ENCODE peak calls at places on chromosomes 11 and 22, in four cellular contexts. One of them, this sample, is unnamed.

GRCh38 chr11:67306769-67307544 is 3.6 kb downstream of the SSH3 start:
- DNase-seq in tibial nerve: no peak
- DNase-seq in fibroblast of mammary gland: no peak
- DNase-seq in sigmoid colon: peak; percentile 61
- DNase-seq in this sample: no peak

GRCh38 chr11:115905331-115905730 is 401.1 kb upstream of the CADM1 start:
- DNase-seq in tibial nerve: no peak
- DNase-seq in fibroblast of mammary gland: no peak
- DNase-seq in sigmoid colon: no peak
- DNase-seq in this sample: no peak

GRCh38 chr11:132353255-132353654 is 982.8 kb downstream of the NTM start:
- DNase-seq in tibial nerve: no peak
- DNase-seq in fibroblast of mammary gland: no peak
- DNase-seq in sigmoid colon: no peak
- DNase-seq in this sample: no peak

GRCh38 chr11:47413908-47414684 is 5.7 kb downstream of the SLC39A13 start:
- DNase-seq in tibial nerve: no peak
- DNase-seq in fibroblast of mammary gland: peak; percentile 97
- DNase-seq in sigmoid colon: peak; percentile 81
- DNase-seq in this sample: peak; percentile 87

GRCh38 chr11:38305682-38306081 is 1707.6 kb upstream of the RAG2 start:
- DNase-seq in tibial nerve: no peak
- DNase-seq in fibroblast of mammary gland: peak; percentile 1
- DNase-seq in sigmoid colon: no peak
- DNase-seq in this sample: no peak

GRCh38 chr11:68314203-68314885 is 2.0 kb downstream of the LRP5 start:
- DNase-seq in tibial nerve: no peak
- DNase-seq in fibroblast of mammary gland: no peak
- DNase-seq in sigmoid colon: no peak
- DNase-seq in this sample: no peak

GRCh38 chr22:33357894-33358440 is 299.8 kb upstream of the SYN3 start:
- DNase-seq in tibial nerve: no peak
- DNase-seq in fibroblast of mammary gland: no peak
- DNase-seq in sigmoid colon: no peak
- DNase-seq in this sample: no peak

GRCh38 chr11:130166457-130166784 is 6.8 kb downstream of the ST14 start:
- DNase-seq in tibial nerve: no peak
- DNase-seq in fibroblast of mammary gland: peak; percentile 99
- DNase-seq in sigmoid colon: no peak
- DNase-seq in this sample: peak; percentile 95

GRCh38 chr11:111776398-111777093 is 10.4 kb upstream of the PPP2R1B start:
- DNase-seq in tibial nerve: no peak
- DNase-seq in fibroblast of mammary gland: no peak
- DNase-seq in sigmoid colon: no peak
- DNase-seq in this sample: no peak

GRCh38 chr11:16604784-16605439 is 133.5 kb upstream of the C11orf58 start:
- DNase-seq in tibial nerve: peak; percentile 23
- DNase-seq in fibroblast of mammary gland: no peak
- DNase-seq in sigmoid colon: peak; percentile 64
- DNase-seq in this sample: peak; percentile 58

GRCh38 chr11:125287467-125288232 is 123.1 kb downstream of the PKNOX2 start:
- DNase-seq in tibial nerve: no peak
- DNase-seq in fibroblast of mammary gland: peak; percentile 24
- DNase-seq in sigmoid colon: peak; percentile 79
- DNase-seq in this sample: no peak

GRCh38 chr22:37538590-37539357 is 19.6 kb upstream of the CARD10 start:
- DNase-seq in tibial nerve: peak; percentile 82
- DNase-seq in fibroblast of mammary gland: peak; percentile 94
- DNase-seq in sigmoid colon: peak; percentile 97
- DNase-seq in this sample: peak; percentile 97

GRCh38 chr22:30694638-30695350 is at the start of gene OSBP2:
- DNase-seq in tibial nerve: no peak
- DNase-seq in fibroblast of mammary gland: no peak
- DNase-seq in sigmoid colon: peak; percentile 62
- DNase-seq in this sample: no peak

GRCh38 chr11:34604909-34605308 is 16.0 kb upstream of the EHF start:
- DNase-seq in tibial nerve: no peak
- DNase-seq in fibroblast of mammary gland: no peak
- DNase-seq in sigmoid colon: no peak
- DNase-seq in this sample: no peak

GRCh38 chr22:46531776-46532175 is 5.6 kb downstream of the CELSR1 start:
- DNase-seq in tibial nerve: no peak
- DNase-seq in fibroblast of mammary gland: no peak
- DNase-seq in sigmoid colon: no peak
- DNase-seq in this sample: no peak

GRCh38 chr11:67581469-67581868 is 2.1 kb upstream of the GSTP1 start:
- DNase-seq in tibial nerve: no peak
- DNase-seq in fibroblast of mammary gland: no peak
- DNase-seq in sigmoid colon: no peak
- DNase-seq in this sample: no peak

GRCh38 chr11:35629914-35630313 is 11.7 kb downstream of the FJX1 start:
- DNase-seq in tibial nerve: no peak
- DNase-seq in fibroblast of mammary gland: peak; percentile 99
- DNase-seq in sigmoid colon: no peak
- DNase-seq in this sample: peak; percentile 98

GRCh38 chr22:19871845-19872778 is 17.4 kb upstream of the GNB1L start:
- DNase-seq in tibial nerve: peak; percentile 8
- DNase-seq in fibroblast of mammary gland: no peak
- DNase-seq in sigmoid colon: peak; percentile 57
- DNase-seq in this sample: no peak

GRCh38 chr11:31303644-31304043 is 65.9 kb downstream of the DCDC1 start:
- DNase-seq in tibial nerve: no peak
- DNase-seq in fibroblast of mammary gland: no peak
- DNase-seq in sigmoid colon: no peak
- DNase-seq in this sample: no peak

GRCh38 chr11:117172678-117173421 is 5.7 kb upstream of the SIDT2 start:
- DNase-seq in tibial nerve: no peak
- DNase-seq in fibroblast of mammary gland: peak; percentile 65
- DNase-seq in sigmoid colon: no peak
- DNase-seq in this sample: peak; percentile 49

GRCh38 chr11:27201454-27202302 is 161.1 kb downstream of the BBOX1 start:
- DNase-seq in tibial nerve: peak; percentile 79
- DNase-seq in fibroblast of mammary gland: peak; percentile 59
- DNase-seq in sigmoid colon: peak; percentile 98
- DNase-seq in this sample: peak; percentile 87

GRCh38 chr22:42895087-42895486 is 38.0 kb upstream of the ARFGAP3 start:
- DNase-seq in tibial nerve: no peak
- DNase-seq in fibroblast of mammary gland: no peak
- DNase-seq in sigmoid colon: no peak
- DNase-seq in this sample: no peak

GRCh38 chr22:19888131-19888746 is 33.6 kb upstream of the GNB1L start:
- DNase-seq in tibial nerve: no peak
- DNase-seq in fibroblast of mammary gland: no peak
- DNase-seq in sigmoid colon: no peak
- DNase-seq in this sample: no peak

GRCh38 chr22:24107668-24108067 is 73.6 kb upstream of the SUSD2 start:
- DNase-seq in tibial nerve: peak; percentile 78
- DNase-seq in fibroblast of mammary gland: peak; percentile 92
- DNase-seq in sigmoid colon: peak; percentile 97
- DNase-seq in this sample: peak; percentile 94

GRCh38 chr22:30175743-30176288 is 70.7 kb downstream of the LIF start:
- DNase-seq in tibial nerve: no peak
- DNase-seq in fibroblast of mammary gland: no peak
- DNase-seq in sigmoid colon: no peak
- DNase-seq in this sample: no peak

GRCh38 chr22:41799486-41800347 is 762 bp upstream of the CCDC134 start:
- DNase-seq in tibial nerve: peak; percentile 18
- DNase-seq in fibroblast of mammary gland: no peak
- DNase-seq in sigmoid colon: peak; percentile 70
- DNase-seq in this sample: peak; percentile 56

GRCh38 chr22:35065796-35066218 is at the start of gene ISX:
- DNase-seq in tibial nerve: no peak
- DNase-seq in fibroblast of mammary gland: no peak
- DNase-seq in sigmoid colon: no peak
- DNase-seq in this sample: no peak
- H3K4me3 ChIP-seq in tibial nerve: no peak within 1 kb of the TSS
- H3K4me3 ChIP-seq in fibroblast of mammary gland: no peak within 1 kb of the TSS
- H3K4me3 ChIP-seq in sigmoid colon: no peak within 1 kb of the TSS
- H3K4me3 ChIP-seq in this sample: no peak within 1 kb of the TSS

DNA sequence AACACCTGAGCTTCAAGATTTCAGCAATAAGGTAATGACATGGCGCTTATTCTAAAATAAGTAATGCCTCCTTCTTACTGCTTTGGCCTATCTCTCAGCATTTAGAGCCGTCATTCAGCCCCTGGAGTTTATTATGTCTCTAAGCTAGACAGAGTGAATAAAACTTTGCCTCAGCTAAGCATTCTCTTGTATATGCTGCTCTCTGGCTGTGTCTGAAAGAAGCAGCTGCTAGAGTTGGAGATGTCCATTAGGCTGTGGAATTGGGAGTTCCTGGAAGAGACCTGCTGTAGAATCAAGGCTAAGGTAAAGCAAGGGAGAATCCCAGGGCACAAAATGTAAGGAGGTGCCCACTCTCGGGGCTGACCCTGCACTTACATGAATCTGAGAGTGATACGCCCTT is 35.5 kb upstream of the TTC12 start:
- DNase-seq in tibial nerve: no peak
- DNase-seq in fibroblast of mammary gland: no peak
- DNase-seq in sigmoid colon: no peak
- DNase-seq in this sample: no peak
- TF ChIP-seq CTCF in tibial nerve: no peak
- TF ChIP-seq CTCF in fibroblast of mammary gland: no peak
- TF ChIP-seq CTCF in sigmoid colon: no peak
- TF ChIP-seq CTCF in this sample: no peak

DNA sequence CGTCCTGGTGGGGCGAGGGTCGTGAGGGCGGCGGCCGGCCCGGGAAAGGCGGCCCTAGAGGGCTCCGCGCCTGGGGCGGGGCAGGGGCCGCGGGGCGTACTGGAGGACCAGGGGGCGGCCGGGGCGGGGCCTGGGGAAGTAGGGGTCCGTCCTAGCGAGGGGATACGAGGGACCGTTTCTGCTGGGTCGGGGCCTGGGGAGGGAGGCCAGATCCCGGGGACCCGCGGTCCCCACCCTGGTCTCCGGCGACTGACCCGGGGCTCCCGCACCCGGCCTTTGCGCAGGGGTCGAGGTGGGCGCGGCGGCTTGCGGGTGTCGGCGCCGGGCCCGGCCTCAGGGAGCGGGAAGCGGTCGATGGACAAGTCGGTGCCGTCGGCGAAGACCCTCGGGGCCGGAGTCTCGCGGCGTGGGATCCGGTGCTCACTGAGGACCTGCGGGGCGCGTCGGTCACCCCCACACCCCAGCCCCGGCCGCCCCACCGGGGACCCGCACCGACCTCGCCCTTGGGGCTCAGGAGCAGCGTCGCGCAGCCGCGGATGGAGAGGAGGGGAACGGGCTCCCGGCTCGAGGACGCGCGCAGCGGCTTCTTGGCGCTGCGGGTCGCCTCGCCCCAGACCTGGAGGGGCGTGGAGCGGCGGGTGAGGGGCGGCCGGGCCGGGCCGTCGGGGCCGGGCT is 4.9 kb downstream of the LMNTD2 start:
- DNase-seq in tibial nerve: no peak
- DNase-seq in fibroblast of mammary gland: no peak
- DNase-seq in sigmoid colon: no peak
- DNase-seq in this sample: no peak
- H3K4me3 ChIP-seq in tibial nerve: no peak overlapping the region
- H3K4me3 ChIP-seq in fibroblast of mammary gland: no peak overlapping the region
- H3K4me3 ChIP-seq in sigmoid colon: no peak overlapping the region
- H3K4me3 ChIP-seq in this sample: no peak overlapping the region

GRCh38 chr11:119417726-119418540 is 5.0 kb downstream of the THY1 start:
- DNase-seq in tibial nerve: no peak
- DNase-seq in fibroblast of mammary gland: peak; percentile 97
- DNase-seq in sigmoid colon: no peak
- DNase-seq in this sample: peak; percentile 93

GRCh38 chr11:119418759-119419158 is 4.2 kb downstream of the THY1 start:
- DNase-seq in tibial nerve: no peak
- DNase-seq in fibroblast of mammary gland: no peak
- DNase-seq in sigmoid colon: peak; percentile 49
- DNase-seq in this sample: no peak

GRCh38 chr11:119415966-119416365 is 7.0 kb downstream of the THY1 start:
- DNase-seq in tibial nerve: no peak
- DNase-seq in fibroblast of mammary gland: no peak
- DNase-seq in sigmoid colon: no peak
- DNase-seq in this sample: no peak

GRCh38 chr11:119415517-119415916 is 7.5 kb downstream of the THY1 start:
- DNase-seq in tibial nerve: no peak
- DNase-seq in fibroblast of mammary gland: no peak
- DNase-seq in sigmoid colon: no peak
- DNase-seq in this sample: no peak

DNA sequence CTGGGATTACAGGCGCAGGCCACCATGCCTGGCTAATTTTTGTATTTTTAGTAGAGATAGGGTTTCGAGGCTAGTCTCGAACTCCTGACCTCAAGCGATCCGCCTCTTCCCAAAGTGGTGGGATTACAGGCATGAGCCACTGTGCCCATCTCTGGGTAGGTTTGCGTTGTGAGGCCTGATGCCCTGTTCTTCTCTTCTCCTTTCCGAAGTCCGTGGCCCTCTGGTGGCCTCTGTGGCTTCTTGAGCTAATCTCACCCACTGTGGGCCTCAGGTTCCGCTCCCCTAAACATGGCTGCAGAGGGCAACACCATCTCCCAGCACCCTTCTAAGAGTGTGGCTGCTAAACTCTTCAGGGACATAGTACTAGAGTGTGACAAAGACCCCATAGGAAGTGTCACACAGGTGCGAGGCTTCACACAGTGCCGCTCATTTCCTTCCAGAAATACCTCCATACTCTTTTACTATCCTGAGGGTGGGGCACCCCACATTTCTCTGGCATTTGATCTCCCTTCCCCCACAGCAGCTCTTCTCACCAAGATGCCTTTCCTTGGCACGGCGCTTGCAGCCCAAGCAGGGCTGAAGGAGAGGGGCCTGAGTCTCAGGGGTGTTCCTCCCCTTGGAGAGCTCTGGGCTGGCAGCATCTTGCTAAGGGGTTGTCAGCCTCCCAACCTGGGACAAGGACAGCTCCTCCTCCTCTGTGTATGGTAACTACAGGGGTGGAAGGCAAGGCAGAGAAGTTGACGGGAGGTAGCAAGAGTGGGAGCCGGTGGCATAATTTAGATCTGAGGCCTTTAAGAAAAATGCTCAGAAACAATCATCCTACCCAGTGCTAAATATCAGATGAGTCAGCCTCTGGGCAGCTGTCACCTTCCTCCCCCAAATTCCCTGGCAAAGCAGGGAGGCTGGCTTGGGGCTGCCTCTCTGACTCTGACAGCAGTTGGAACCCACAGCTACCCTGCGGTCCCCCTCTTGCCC is 6.1 kb downstream of the THY1 start:
- DNase-seq in tibial nerve: no peak
- DNase-seq in fibroblast of mammary gland: peak; percentile 73
- DNase-seq in sigmoid colon: peak; percentile 56
- DNase-seq in this sample: peak; percentile 79
- TF ChIP-seq CTCF in tibial nerve: no peak
- TF ChIP-seq CTCF in fibroblast of mammary gland: no peak
- TF ChIP-seq CTCF in sigmoid colon: no peak
- TF ChIP-seq CTCF in this sample: no peak

GRCh38 chr11:71125150-71125549 is 127.2 kb downstream of the SHANK2 start:
- DNase-seq in tibial nerve: no peak
- DNase-seq in fibroblast of mammary gland: no peak
- DNase-seq in sigmoid colon: no peak
- DNase-seq in this sample: no peak
- H3K4me3 ChIP-seq in tibial nerve: no peak overlapping the region
- H3K4me3 ChIP-seq in fibroblast of mammary gland: no peak overlapping the region
- H3K4me3 ChIP-seq in sigmoid colon: no peak overlapping the region
- H3K4me3 ChIP-seq in this sample: no peak overlapping the region

This sample was measured in foreskin fibroblast.